ENCODE peak calls at places on chromosomes 2 and 18, in six cellular contexts. B is HCT116, V is GM12878, U is H1, Q is HepG2, L is K562. O is an unnamed sample.

GRCh38 chr2:237411683-237412349 is 2.1 kb downstream of the COL6A3 start:
- DNase-seq in B (no peak), V (no peak), U (no peak), Q (no peak), L (no peak), O (no peak)

GRCh38 chr2:38740851-38741541 is 10.2 kb downstream of the SRSF7 start:
- DNase-seq in B (no peak), V (no peak), U (no peak), Q (peak), L (peak), O (peak)

GRCh38 chr2:240887631-240888030 is 8.3 kb downstream of the MAB21L4 start:
- DNase-seq in B (no peak), V (no peak), U (no peak), Q (no peak), L (no peak), O (no peak)

GRCh38 chr2:182666674-182667320 is 49.3 kb upstream of the DNAJC10 start:
- DNase-seq in B (peak), V (no peak), U (no peak), Q (peak), L (peak), O (no peak)

GRCh38 chr18:37334494-37335125 is 231.0 kb downstream of the CELF4 start:
- DNase-seq in B (no peak), V (no peak), U (no peak), Q (no peak), L (no peak), O (no peak)

GRCh38 chr2:129755786-129756185 is 223.7 kb upstream of the RAB6C start:
- DNase-seq in B (no peak), V (no peak), U (no peak), Q (no peak), L (no peak), O (no peak)

GRCh38 chr18:36187826-36188721 is 777 bp downstream of the MOCOS start:
- DNase-seq in B (peak), V (no peak), U (peak), Q (peak), L (peak), O (no peak)

GRCh38 chr18:8987250-8987649 is 115.2 kb upstream of the NDUFV2 start:
- DNase-seq in B (no peak), V (no peak), U (no peak), Q (no peak), L (no peak), O (no peak)

GRCh38 chr2:137255990-137256389 is 490.6 kb downstream of the THSD7B start:
- DNase-seq in B (no peak), V (no peak), U (no peak), Q (no peak), L (no peak), O (no peak)

GRCh38 chr2:36355157-36355889 is at the start of gene CRIM1:
- DNase-seq in B (peak), V (no peak), U (peak), Q (peak), L (peak), O (peak)

GRCh38 chr2:127047716-127048617 is 59.0 kb downstream of the BIN1 start:
- DNase-seq in B (no peak), V (no peak), U (peak), Q (no peak), L (no peak), O (no peak)

GRCh38 chr2:174383796-174384195 is 11.7 kb upstream of the SCRN3 start:
- DNase-seq in B (no peak), V (no peak), U (no peak), Q (no peak), L (no peak), O (no peak)

GRCh38 chr2:206971805-206972204 is 32.5 kb downstream of the CPO start:
- DNase-seq in B (no peak), V (no peak), U (no peak), Q (no peak), L (no peak), O (no peak)

GRCh38 chr18:9619545-9619944 is 5.2 kb upstream of the PPP4R1 start:
- DNase-seq in B (no peak), V (no peak), U (no peak), Q (no peak), L (no peak), O (no peak)

GRCh38 chr18:11665587-11665986 is 23.5 kb upstream of the GNAL start:
- DNase-seq in B (no peak), V (no peak), U (no peak), Q (no peak), L (no peak), O (no peak)

GRCh38 chr2:174074831-174075230 is 109.7 kb upstream of the SP3 start:
- DNase-seq in B (no peak), V (no peak), U (no peak), Q (no peak), L (peak), O (no peak)

GRCh38 chr2:128455710-128456050 is 137.0 kb upstream of the HS6ST1 start:
- DNase-seq in B (no peak), V (no peak), U (no peak), Q (no peak), L (no peak), O (no peak)

GRCh38 chr18:39414009-39414700 is 1848.6 kb upstream of the CELF4 start:
- DNase-seq in B (peak), V (no peak), U (no peak), Q (no peak), L (no peak), O (no peak)

GRCh38 chr2:84839851-84840250 is 41.0 kb downstream of the TRABD2A start:
- DNase-seq in B (no peak), V (no peak), U (no peak), Q (no peak), L (no peak), O (no peak)

GRCh38 chr2:151032741-151033152 is 228.9 kb downstream of the RBM43 start:
- DNase-seq in B (no peak), V (no peak), U (no peak), Q (no peak), L (no peak), O (no peak)

GRCh38 chr18:50009772-50010171 is 185.2 kb downstream of the MYO5B start:
- DNase-seq in B (peak), V (peak), U (peak), Q (peak), L (peak), O (no peak)

GRCh38 chr2:63741884-63742583 is 99.7 kb upstream of the UGP2 start:
- DNase-seq in B (no peak), V (no peak), U (no peak), Q (no peak), L (no peak), O (no peak)

GRCh38 chr2:230896346-230897115 is 28.5 kb downstream of the GPR55 start:
- DNase-seq in B (no peak), V (no peak), U (no peak), Q (no peak), L (no peak), O (no peak)

GRCh38 chr18:29311580-29311979 is 1134.7 kb upstream of the CDH2 start:
- DNase-seq in B (no peak), V (no peak), U (no peak), Q (no peak), L (no peak), O (no peak)

DNA sequence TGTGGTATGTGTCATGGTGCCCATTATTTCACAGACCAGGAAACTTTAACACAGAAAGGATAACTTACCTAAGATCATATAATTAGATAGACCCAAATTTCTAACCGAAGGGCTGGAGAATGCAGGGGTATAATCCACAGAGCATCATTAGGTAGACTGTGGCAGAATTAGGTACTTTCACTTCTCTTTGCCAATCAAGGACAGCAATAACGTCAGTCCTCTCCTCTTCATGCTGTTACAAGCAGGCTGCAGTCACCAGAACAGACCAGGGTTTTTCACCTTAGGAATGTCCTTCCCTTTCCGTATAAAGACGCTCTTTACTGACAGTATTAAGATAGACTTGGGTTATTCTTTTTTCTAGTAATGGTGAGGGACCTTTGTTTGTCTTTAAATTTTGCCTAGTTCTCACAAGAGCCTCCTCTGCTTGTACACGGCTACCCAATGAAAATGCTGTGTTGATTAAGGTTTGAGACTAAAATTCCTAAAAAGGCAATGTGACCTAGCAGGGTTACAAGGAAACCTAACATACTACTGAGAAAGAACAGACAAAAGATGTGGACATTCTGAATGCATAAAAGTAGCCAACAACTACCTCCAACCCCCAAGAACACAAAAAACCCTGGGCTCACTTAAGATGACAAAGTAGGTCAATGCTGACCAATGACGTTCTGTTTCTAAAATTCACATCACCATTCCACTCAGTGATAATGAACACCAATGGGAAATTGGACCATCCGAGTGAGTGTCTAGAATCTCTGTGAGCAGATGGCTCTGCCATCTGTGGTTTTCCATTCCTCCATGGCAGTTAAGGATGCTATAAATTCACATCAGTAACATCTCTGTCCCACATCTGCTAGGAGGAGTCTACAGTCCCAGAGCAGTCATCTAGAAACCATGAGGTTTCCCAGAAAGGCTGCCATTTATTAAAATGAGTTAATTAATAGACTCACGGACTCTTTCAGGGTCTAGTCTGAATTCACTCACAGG is 2.1 kb downstream of the PDIA6 start:
- DNase-seq in B (no peak), V (peak), U (no peak), Q (no peak), L (peak), O (no peak)
- TF ChIP-seq ZNF274 in B (no peak), V (no peak), U (no peak), Q (no peak), L (no peak), O (no peak)

GRCh38 chr2:239498576-239498975 is 97.8 kb upstream of the HDAC4 start:
- DNase-seq in B (no peak), V (no peak), U (no peak), Q (no peak), L (no peak), O (no peak)

GRCh38 chr2:239500915-239501630 is 100.3 kb upstream of the HDAC4 start:
- DNase-seq in B (no peak), V (no peak), U (no peak), Q (no peak), L (no peak), O (no peak)

GRCh38 chr2:239496700-239497099 is 95.9 kb upstream of the HDAC4 start:
- DNase-seq in B (peak), V (no peak), U (no peak), Q (no peak), L (peak), O (no peak)

GRCh38 chr2:239499989-239500914 is 99.4 kb upstream of the HDAC4 start:
- DNase-seq in B (no peak), V (no peak), U (no peak), Q (no peak), L (no peak), O (no peak)

DNA sequence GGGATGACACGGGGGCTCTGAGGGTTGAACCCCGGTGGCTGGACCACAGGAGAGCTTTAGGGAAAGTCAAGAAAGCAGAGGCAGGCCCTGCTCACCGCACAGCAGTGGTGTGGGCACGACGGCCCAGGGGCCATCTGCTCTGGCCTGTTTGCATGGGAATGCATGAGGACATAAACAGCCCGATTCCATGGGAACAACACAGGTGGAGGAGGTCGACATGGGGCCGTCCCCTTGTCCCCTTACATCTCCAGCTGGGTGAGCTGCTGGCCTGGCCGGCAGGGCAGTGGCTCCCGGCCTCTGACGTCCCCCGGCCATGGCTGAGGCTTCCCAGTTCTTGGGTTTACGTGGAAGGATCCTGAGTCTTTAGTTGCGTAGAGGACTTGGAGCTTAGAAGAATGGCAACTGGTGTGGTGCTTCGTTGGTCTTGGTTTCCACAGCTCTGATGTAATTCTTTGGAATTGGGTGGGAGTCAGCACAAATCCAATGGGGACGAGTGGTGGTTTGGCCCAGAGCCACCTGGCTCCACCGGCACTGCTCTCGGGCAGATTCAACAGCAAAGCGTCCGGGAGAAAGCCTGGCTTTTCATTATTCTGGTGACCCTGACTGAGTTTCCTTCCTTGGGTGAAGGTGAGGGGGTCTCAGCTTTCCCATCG is 98.3 kb upstream of the HDAC4 start:
- DNase-seq in B (no peak), V (no peak), U (no peak), Q (no peak), L (no peak), O (no peak)
- TF ChIP-seq ZNF274 in B (no peak), V (no peak), U (no peak), Q (no peak), L (no peak), O (no peak)

GRCh38 chr18:46761054-46761769 is 4.4 kb upstream of the ST8SIA5 start:
- DNase-seq in B (no peak), V (no peak), U (no peak), Q (no peak), L (no peak), O (no peak)
- TF ChIP-seq ZNF274 in B (no peak), V (no peak), U (no peak), Q (no peak), L (no peak), O (no peak)

GRCh38 chr2:218701806-218702205 is 8.8 kb upstream of the TTLL4 start:
- DNase-seq in B (no peak), V (no peak), U (no peak), Q (no peak), L (no peak), O (no peak)

GRCh38 chr2:218708086-218708485 is 2.5 kb upstream of the TTLL4 start:
- DNase-seq in B (no peak), V (peak), U (no peak), Q (no peak), L (no peak), O (no peak)

GRCh38 chr2:218698885-218699284 is 11.8 kb upstream of the TTLL4 start:
- DNase-seq in B (no peak), V (no peak), U (no peak), Q (no peak), L (no peak), O (no peak)

DNA sequence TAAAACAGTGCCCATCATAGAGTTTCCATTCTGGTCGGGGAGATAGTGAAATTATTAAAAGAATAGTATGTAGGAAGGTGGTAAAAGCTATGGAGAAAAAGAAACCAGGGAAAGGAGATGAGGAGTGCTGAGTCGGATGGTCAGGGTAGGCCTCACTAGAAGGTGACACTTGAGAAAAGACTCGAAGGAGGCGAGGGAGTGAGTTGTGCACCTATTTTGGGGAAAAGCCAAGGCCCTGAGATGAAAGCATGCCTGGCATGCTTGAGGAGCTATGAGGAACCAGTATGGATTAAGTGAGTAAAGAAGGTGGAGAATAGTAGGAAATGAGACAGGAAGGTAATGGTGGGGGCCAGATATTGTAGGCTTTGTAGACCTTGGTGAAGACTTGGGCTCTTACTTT is 7.3 kb upstream of the TTLL4 start:
- DNase-seq in B (no peak), V (no peak), U (no peak), Q (no peak), L (no peak), O (no peak)
- TF ChIP-seq ZNF274 in B (no peak), V (no peak), U (no peak), Q (no peak), L (no peak), O (no peak)

DNA sequence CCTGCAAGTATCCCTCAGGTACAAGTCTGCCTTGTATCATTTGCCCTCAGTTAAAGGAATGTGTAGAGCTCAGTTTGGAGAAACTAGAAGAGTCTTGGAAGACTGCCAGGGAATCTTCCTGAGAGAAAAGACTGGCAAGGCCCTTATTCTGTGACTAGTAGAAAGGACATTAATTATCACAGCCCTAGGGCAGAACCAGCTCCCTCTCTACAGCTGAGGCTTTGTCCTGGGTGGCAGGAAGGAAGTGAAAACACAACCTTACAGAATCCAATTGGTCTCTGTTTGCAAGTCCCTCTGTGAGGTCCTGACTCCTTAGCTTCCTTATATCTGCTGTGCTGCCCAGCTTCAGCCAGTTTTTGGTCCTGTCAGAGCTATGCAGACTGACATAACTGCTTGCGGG is 385.9 kb upstream of the CYRIA start:
- DNase-seq in B (no peak), V (no peak), U (no peak), Q (no peak), L (no peak), O (no peak)
- TF ChIP-seq ZNF274 in B (no peak), V (no peak), U (no peak), Q (no peak), L (no peak), O (no peak)

GRCh38 chr2:47336259-47337238 is 66.4 kb upstream of the MSH2 start:
- DNase-seq in B (no peak), V (peak), U (no peak), Q (no peak), L (peak), O (no peak)
- TF ChIP-seq ZNF274 in B (no peak), V (no peak), U (no peak), Q (no peak), L (no peak), O (no peak)

DNA sequence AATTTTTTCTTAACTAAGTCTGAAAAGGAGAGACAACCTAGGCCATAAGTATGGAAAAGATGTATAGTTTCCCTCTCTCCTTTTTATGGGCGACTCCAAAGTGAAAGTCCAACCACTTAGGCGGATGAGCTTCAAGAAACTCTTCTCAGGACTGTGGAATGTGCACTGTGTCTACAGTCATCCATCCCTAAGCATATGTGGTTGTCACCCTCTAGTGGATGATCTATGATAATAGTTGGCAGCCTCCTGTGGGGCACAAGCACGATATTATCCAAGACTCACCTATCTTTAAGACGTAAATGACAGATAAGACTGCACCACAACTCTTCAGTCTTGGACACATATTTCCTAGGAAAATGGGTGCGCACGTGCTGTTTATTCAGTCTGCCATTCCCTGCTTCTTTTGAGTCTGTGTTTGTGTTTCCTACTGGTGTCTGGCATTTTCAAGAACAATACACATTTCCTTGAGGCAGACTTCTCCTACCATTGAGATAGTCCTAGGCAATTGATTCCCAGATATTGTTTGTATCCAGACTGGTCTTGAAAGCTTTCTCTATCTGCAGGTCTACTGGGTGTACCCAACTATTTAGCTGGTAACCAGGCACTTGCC is 145.5 kb upstream of the CTAGE1 start:
- DNase-seq in B (peak), V (peak), U (no peak), Q (peak), L (peak), O (peak)
- TF ChIP-seq ZNF274 in B (no peak), V (no peak), U (no peak), Q (no peak), L (no peak), O (no peak)

GRCh38 chr2:10028988-10029874 is 14.1 kb upstream of the KLF11 start:
- DNase-seq in B (no peak), V (no peak), U (no peak), Q (no peak), L (peak), O (no peak)
- TF ChIP-seq ZNF274 in B (no peak), V (no peak), U (no peak), Q (no peak), L (no peak), O (no peak)

GRCh38 chr2:217956895-217957457 is 45.8 kb downstream of the TNS1 start:
- DNase-seq in B (no peak), V (no peak), U (no peak), Q (no peak), L (no peak), O (no peak)

GRCh38 chr2:217960351-217960750 is 42.4 kb downstream of the TNS1 start:
- DNase-seq in B (no peak), V (no peak), U (no peak), Q (no peak), L (no peak), O (no peak)

GRCh38 chr2:217958889-217959235 is 43.9 kb downstream of the TNS1 start:
- DNase-seq in B (no peak), V (no peak), U (no peak), Q (no peak), L (no peak), O (no peak)

GRCh38 chr2:217958206-217958888 is 44.4 kb downstream of the TNS1 start:
- DNase-seq in B (no peak), V (no peak), U (no peak), Q (no peak), L (no peak), O (no peak)

DNA sequence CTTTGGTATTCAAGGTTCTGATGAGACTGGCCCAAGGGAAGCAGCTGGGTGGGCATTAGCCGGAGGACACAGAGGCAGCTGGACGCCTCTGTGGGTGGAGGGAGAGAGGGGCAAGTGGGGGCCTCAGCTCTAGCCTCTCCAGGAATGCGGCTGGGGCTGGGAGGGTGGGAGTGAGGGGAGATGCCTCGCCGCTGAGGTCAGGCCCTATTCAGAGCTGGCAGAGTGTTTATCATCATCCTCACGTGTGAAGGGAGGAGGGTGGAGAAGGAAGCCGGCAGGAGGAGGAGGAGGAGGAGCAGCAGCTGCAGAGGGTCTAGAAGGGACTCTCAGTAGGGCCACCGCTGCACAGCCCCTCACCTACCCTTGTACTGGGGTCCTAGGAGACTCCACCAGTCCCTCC is 43.1 kb downstream of the TNS1 start:
- DNase-seq in B (no peak), V (no peak), U (no peak), Q (no peak), L (no peak), O (peak)
- TF ChIP-seq ZNF274 in B (no peak), V (no peak), U (no peak), Q (no peak), L (no peak), O (no peak)